ENCODE peak calls at places on chromosomes 2 and 18, in eight cellular contexts. A is heart right ventricle; Y is activated CD4-positive, CD25-positive, alpha-beta regulatory T cell treated with anti-CD3 and anti-CD28 coated beads, Interleukin-2, amount 50 U/mL, for 72 hours; S is HFFc6; D is NCI-H1930; V is islet precursor cell; E is posterior vena cava; W is iris pigment epithelial cell. R is an unnamed sample.
A peak's percentile ranks its signal among the peaks of the same experiment; 100 is the strongest.

GRCh38 chr18:44792456-44793080 is 111.9 kb downstream of the SETBP1 start:
- DNase-seq in E (no peak), S (peak; percentile 28), W (no peak), D (no peak), V (peak; percentile 68), Y (no peak), A (peak; percentile 25), R (no peak)

GRCh38 chr2:236211281-236211680 is 43.1 kb upstream of the GBX2 start:
- DNase-seq in A (no peak), S (no peak), D (no peak), W (no peak), Y (no peak), E (no peak), V (no peak), R (no peak)

GRCh38 chr18:78980279-78980771 is 707 bp downstream of the SALL3 start:
- DNase-seq in V (peak; percentile 64), Y (no peak), S (no peak), W (no peak), E (peak; percentile 53), D (no peak), A (no peak), R (no peak)

GRCh38 chr2:68263632-68264031 is 11.3 kb upstream of the PPP3R1 start:
- DNase-seq in S (no peak), Y (no peak), D (peak; percentile 38), E (no peak), W (no peak), A (no peak), V (no peak), R (no peak)

GRCh38 chr2:11071207-11071606 is 84.1 kb upstream of the SLC66A3 start:
- DNase-seq in D (no peak), E (peak; percentile 47), V (no peak), S (no peak), A (no peak), Y (no peak), W (peak; percentile 25), R (no peak)

GRCh38 chr2:168521342-168521741 is 65.3 kb downstream of the CERS6 start:
- DNase-seq in W (peak; percentile 51), Y (no peak), S (no peak), E (no peak), D (no peak), A (no peak), V (no peak), R (peak; percentile 23)

GRCh38 chr2:159072795-159073194 is 104.4 kb downstream of the TANC1 start:
- DNase-seq in V (no peak), D (no peak), A (no peak), S (peak; percentile 62), W (peak; percentile 78), E (no peak), Y (no peak), R (no peak)

GRCh38 chr2:147873859-147874483 is 29.1 kb downstream of the ACVR2A start:
- DNase-seq in A (no peak), E (no peak), D (no peak), S (no peak), Y (no peak), V (no peak), W (no peak), R (no peak)

GRCh38 chr2:174893018-174893417 is 112.2 kb downstream of the CHN1 start:
- DNase-seq in Y (no peak), A (no peak), S (no peak), V (no peak), W (no peak), E (no peak), D (no peak), R (no peak)

GRCh38 chr2:162106146-162106551 is 32.1 kb upstream of the DPP4 start:
- DNase-seq in V (no peak), W (no peak), E (no peak), S (peak; percentile 16), Y (no peak), D (no peak), A (no peak), R (no peak)

GRCh38 chr2:191935247-191935646 is 88.4 kb upstream of the CAVIN2 start:
- DNase-seq in Y (no peak), S (no peak), W (no peak), A (no peak), E (no peak), D (no peak), V (no peak), R (no peak)

GRCh38 chr2:56582570-56582969 is 398.8 kb downstream of the CCDC85A start:
- DNase-seq in A (no peak), Y (no peak), S (no peak), E (no peak), V (no peak), W (no peak), D (no peak), R (no peak)

GRCh38 chr18:35572644-35573043 is 8.9 kb upstream of the GALNT1 start:
- DNase-seq in S (no peak), D (no peak), W (peak; percentile 31), Y (no peak), V (no peak), E (no peak), A (no peak), R (no peak)

GRCh38 chr2:72092099-72092498 is 55.6 kb downstream of the CYP26B1 start:
- DNase-seq in W (no peak), S (no peak), A (no peak), E (peak; percentile 12), V (peak; percentile 15), D (no peak), Y (no peak), R (no peak)

GRCh38 chr2:127591221-127591923 is 54.6 kb upstream of the GPR17 start:
- DNase-seq in W (peak; percentile 63), D (peak; percentile 16), V (peak; percentile 94), A (peak; percentile 57), Y (peak; percentile 59), E (peak; percentile 82), S (peak; percentile 26), R (peak; percentile 28)

R was measured in gastrocnemius medialis.